ENCODE peak calls at places on chromosomes 2 and 18, in seven cellular contexts. One of them, this sample, is unnamed.

GRCh38 chr2:215486973-215487372 is 51.1 kb upstream of the FN1 start:
- DNase-seq in ACHN: no peak
- DNase-seq in HS-27A: no peak
- DNase-seq in fibroblast of mammary gland: peak; percentile 77
- DNase-seq in tibial nerve: no peak
- DNase-seq in heart right ventricle: no peak
- DNase-seq in NCI-H1105: no peak
- DNase-seq in this sample: no peak

GRCh38 chr18:32674491-32674890 is 98.3 kb downstream of the KLHL14 start:
- DNase-seq in tibial nerve: no peak
- DNase-seq in HS-27A: no peak
- DNase-seq in ACHN: peak; percentile 26
- DNase-seq in fibroblast of mammary gland: peak; percentile 10
- DNase-seq in heart right ventricle: no peak
- DNase-seq in NCI-H1105: no peak
- DNase-seq in this sample: peak; percentile 46

GRCh38 chr2:88416016-88416663 is 36.4 kb downstream of the FOXI3 start:
- DNase-seq in tibial nerve: no peak
- DNase-seq in NCI-H1105: no peak
- DNase-seq in heart right ventricle: no peak
- DNase-seq in HS-27A: no peak
- DNase-seq in ACHN: no peak
- DNase-seq in fibroblast of mammary gland: no peak
- DNase-seq in this sample: no peak

GRCh38 chr2:164896226-164896625 is 54.6 kb upstream of the COBLL1 start:
- DNase-seq in heart right ventricle: no peak
- DNase-seq in NCI-H1105: no peak
- DNase-seq in fibroblast of mammary gland: no peak
- DNase-seq in ACHN: no peak
- DNase-seq in tibial nerve: no peak
- DNase-seq in HS-27A: no peak
- DNase-seq in this sample: no peak

GRCh38 chr2:120502357-120502756 is 156.4 kb downstream of the INHBB start:
- DNase-seq in heart right ventricle: no peak
- DNase-seq in tibial nerve: no peak
- DNase-seq in fibroblast of mammary gland: no peak
- DNase-seq in ACHN: no peak
- DNase-seq in HS-27A: no peak
- DNase-seq in NCI-H1105: no peak
- DNase-seq in this sample: no peak

GRCh38 chr2:218077464-218078216 is 8.6 kb downstream of the RUFY4 start:
- DNase-seq in heart right ventricle: no peak
- DNase-seq in ACHN: no peak
- DNase-seq in NCI-H1105: no peak
- DNase-seq in HS-27A: no peak
- DNase-seq in tibial nerve: no peak
- DNase-seq in fibroblast of mammary gland: no peak
- DNase-seq in this sample: no peak

GRCh38 chr2:236928353-236929153 is 157.1 kb upstream of the COPS8 start:
- DNase-seq in ACHN: peak; percentile 17
- DNase-seq in heart right ventricle: no peak
- DNase-seq in tibial nerve: no peak
- DNase-seq in fibroblast of mammary gland: no peak
- DNase-seq in NCI-H1105: no peak
- DNase-seq in HS-27A: no peak
- DNase-seq in this sample: no peak

GRCh38 chr2:222945887-222946286 is 85.1 kb downstream of the ACSL3 start:
- DNase-seq in HS-27A: no peak
- DNase-seq in tibial nerve: no peak
- DNase-seq in NCI-H1105: no peak
- DNase-seq in heart right ventricle: no peak
- DNase-seq in ACHN: no peak
- DNase-seq in fibroblast of mammary gland: no peak
- DNase-seq in this sample: no peak

GRCh38 chr2:112031473-112031872 is 23.6 kb upstream of the TMEM87B start:
- DNase-seq in ACHN: no peak
- DNase-seq in tibial nerve: no peak
- DNase-seq in HS-27A: no peak
- DNase-seq in fibroblast of mammary gland: peak; percentile 29
- DNase-seq in heart right ventricle: no peak
- DNase-seq in NCI-H1105: no peak
- DNase-seq in this sample: peak; percentile 75

GRCh38 chr2:206584323-206585116 is 57.8 kb upstream of the FAM237A start:
- DNase-seq in tibial nerve: no peak
- DNase-seq in heart right ventricle: no peak
- DNase-seq in ACHN: no peak
- DNase-seq in fibroblast of mammary gland: no peak
- DNase-seq in NCI-H1105: no peak
- DNase-seq in HS-27A: no peak
- DNase-seq in this sample: no peak

GRCh38 chr2:98912221-98912851 is 23.7 kb downstream of the CRACDL start:
- DNase-seq in tibial nerve: no peak
- DNase-seq in heart right ventricle: peak; percentile 44
- DNase-seq in ACHN: peak; percentile 94
- DNase-seq in HS-27A: peak; percentile 68
- DNase-seq in fibroblast of mammary gland: peak; percentile 92
- DNase-seq in NCI-H1105: peak; percentile 87
- DNase-seq in this sample: no peak

GRCh38 chr2:120353931-120354330 is 8.0 kb downstream of the INHBB start:
- DNase-seq in fibroblast of mammary gland: no peak
- DNase-seq in HS-27A: no peak
- DNase-seq in ACHN: no peak
- DNase-seq in NCI-H1105: no peak
- DNase-seq in tibial nerve: no peak
- DNase-seq in heart right ventricle: no peak
- DNase-seq in this sample: no peak

GRCh38 chr2:189191766-189192165 is 12.2 kb upstream of the COL5A2 start:
- DNase-seq in heart right ventricle: no peak
- DNase-seq in HS-27A: no peak
- DNase-seq in tibial nerve: no peak
- DNase-seq in NCI-H1105: no peak
- DNase-seq in ACHN: no peak
- DNase-seq in fibroblast of mammary gland: peak; percentile 77
- DNase-seq in this sample: no peak

GRCh38 chr2:200810252-200810650 is 1.5 kb upstream of the BZW1 start:
- DNase-seq in ACHN: peak; percentile 34
- DNase-seq in HS-27A: peak; percentile 46
- DNase-seq in heart right ventricle: no peak
- DNase-seq in fibroblast of mammary gland: peak; percentile 93
- DNase-seq in NCI-H1105: no peak
- DNase-seq in tibial nerve: no peak
- DNase-seq in this sample: no peak

GRCh38 chr2:194539436-194539835 is 1117.6 kb upstream of the SLC39A10 start:
- DNase-seq in heart right ventricle: no peak
- DNase-seq in HS-27A: no peak
- DNase-seq in ACHN: no peak
- DNase-seq in fibroblast of mammary gland: no peak
- DNase-seq in tibial nerve: no peak
- DNase-seq in NCI-H1105: no peak
- DNase-seq in this sample: no peak

GRCh38 chr2:118340103-118340502 is 251.8 kb downstream of the INSIG2 start:
- DNase-seq in heart right ventricle: no peak
- DNase-seq in NCI-H1105: no peak
- DNase-seq in HS-27A: no peak
- DNase-seq in ACHN: no peak
- DNase-seq in tibial nerve: no peak
- DNase-seq in fibroblast of mammary gland: no peak
- DNase-seq in this sample: no peak

GRCh38 chr2:149653831-149654445 is 66.4 kb upstream of the MMADHC start:
- DNase-seq in tibial nerve: no peak
- DNase-seq in HS-27A: no peak
- DNase-seq in heart right ventricle: no peak
- DNase-seq in NCI-H1105: no peak
- DNase-seq in ACHN: no peak
- DNase-seq in fibroblast of mammary gland: no peak
- DNase-seq in this sample: no peak

GRCh38 chr2:84741182-84741822 is 139.6 kb downstream of the TRABD2A start:
- DNase-seq in tibial nerve: no peak
- DNase-seq in HS-27A: peak; percentile 46
- DNase-seq in heart right ventricle: peak; percentile 9
- DNase-seq in ACHN: peak; percentile 41
- DNase-seq in NCI-H1105: no peak
- DNase-seq in fibroblast of mammary gland: peak; percentile 23
- DNase-seq in this sample: peak; percentile 92

GRCh38 chr18:8844721-8845148 is 139.4 kb downstream of the MTCL1 start:
- DNase-seq in tibial nerve: no peak
- DNase-seq in NCI-H1105: no peak
- DNase-seq in fibroblast of mammary gland: no peak
- DNase-seq in heart right ventricle: no peak
- DNase-seq in HS-27A: no peak
- DNase-seq in ACHN: peak; percentile 79
- DNase-seq in this sample: no peak

GRCh38 chr2:62292190-62292589 is 96.3 kb downstream of the B3GNT2 start:
- DNase-seq in tibial nerve: no peak
- DNase-seq in HS-27A: no peak
- DNase-seq in heart right ventricle: no peak
- DNase-seq in fibroblast of mammary gland: peak; percentile 17
- DNase-seq in ACHN: peak; percentile 24
- DNase-seq in NCI-H1105: peak; percentile 46
- DNase-seq in this sample: no peak

GRCh38 chr2:126855606-126856005 is 43.1 kb upstream of the TEX51 start:
- DNase-seq in heart right ventricle: no peak
- DNase-seq in NCI-H1105: no peak
- DNase-seq in tibial nerve: no peak
- DNase-seq in ACHN: no peak
- DNase-seq in fibroblast of mammary gland: no peak
- DNase-seq in HS-27A: no peak
- DNase-seq in this sample: no peak